ENCODE peak calls at places on chromosomes 16 and 17, in ten cellular contexts. O is BE2C; Y is SJSA1; U is cardiac muscle cell; F is esophagus squamous epithelium; S is tibial nerve; D is MM.1S; I is psoas muscle; Z is CD4-positive, alpha-beta T cell; R is body of pancreas. W is an unnamed sample.
A peak's percentile ranks its signal among the peaks of the same experiment; 100 is the strongest.

GRCh38 chr16:2087426-2088191 is 39.8 kb downstream of the TSC2 start:
- DNase-seq in D (no peak), U (no peak), Z (no peak), F (no peak), I (no peak), S (no peak), Y (no peak), O (no peak), R (no peak), W (no peak)

GRCh38 chr16:78310990-78311561 is 211.6 kb downstream of the WWOX start:
- DNase-seq in U (no peak), Y (peak; percentile 48), Z (no peak), O (no peak), R (no peak), F (no peak), S (no peak), I (no peak), D (no peak), W (no peak)

GRCh38 chr17:19019041-19019941 is 14.7 kb upstream of the FAM83G start:
- DNase-seq in D (no peak), R (no peak), S (no peak), O (peak; percentile 40), I (peak; percentile 14), Y (no peak), F (no peak), Z (peak; percentile 32), U (no peak), W (peak; percentile 80)

GRCh38 chr17:27949304-27949703 is 56.1 kb upstream of the LYRM9 start:
- DNase-seq in U (no peak), F (no peak), D (no peak), S (no peak), O (no peak), Z (no peak), I (no peak), R (no peak), Y (no peak), W (no peak)

GRCh38 chr17:7120123-7120522 is 5.5 kb upstream of the ASGR2 start:
- DNase-seq in R (no peak), U (no peak), D (no peak), S (no peak), O (no peak), F (no peak), Z (no peak), I (no peak), Y (no peak), W (no peak)

GRCh38 chr17:50111687-50112655 is 16.8 kb downstream of the PDK2 start:
- DNase-seq in R (peak; percentile 75), D (no peak), I (peak; percentile 74), S (no peak), Z (no peak), F (no peak), Y (no peak), O (no peak), U (no peak), W (no peak)

GRCh38 chr16:3188925-3189825 is 1.2 kb downstream of the OR1F1 start:
- DNase-seq in F (no peak), S (no peak), O (peak; percentile 79), R (no peak), U (peak; percentile 54), D (no peak), Y (peak; percentile 78), I (no peak), Z (no peak), W (peak; percentile 72)

GRCh38 chr17:57110152-57110542 is 25.1 kb downstream of the AKAP1 start:
- DNase-seq in F (no peak), O (no peak), S (peak; percentile 25), Y (no peak), I (peak; percentile 60), D (no peak), Z (no peak), U (peak; percentile 23), R (peak; percentile 43), W (no peak)

DNA sequence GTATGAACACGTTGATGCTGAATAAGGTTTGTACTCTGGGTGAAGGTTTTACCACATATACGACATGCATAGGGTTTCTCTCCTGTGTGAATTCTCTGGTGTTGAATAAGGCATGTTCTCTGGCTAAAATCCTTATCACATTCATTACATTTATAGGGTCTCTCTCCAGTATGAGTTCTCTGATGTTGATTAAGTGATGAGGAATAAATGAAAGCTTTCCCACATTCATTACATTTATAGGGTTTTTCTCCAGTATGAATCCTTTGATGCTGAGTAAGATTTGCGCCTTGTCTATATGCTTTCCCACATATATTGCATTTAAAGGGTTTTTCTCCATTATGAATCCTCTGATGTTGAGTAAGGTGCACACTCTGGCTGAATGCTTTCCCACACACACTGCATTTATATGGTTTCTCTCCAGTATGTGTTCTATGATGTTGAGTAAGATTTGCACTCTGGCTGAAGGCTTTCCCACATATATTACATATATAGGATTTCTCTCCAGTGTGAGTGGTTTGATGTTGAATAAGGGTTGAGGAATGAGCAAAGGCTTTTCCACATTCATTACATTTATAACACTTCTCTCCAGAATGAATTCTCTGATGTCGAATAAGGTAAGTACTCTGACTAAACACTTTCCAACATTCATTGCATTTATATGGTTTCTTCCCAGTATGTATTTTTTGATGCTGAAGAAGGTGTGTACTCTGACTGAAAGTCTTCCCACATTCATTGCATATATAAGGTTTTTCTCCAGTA is 16.9 kb downstream of the ZNF287 start:
- DNase-seq in R (no peak), Y (no peak), F (no peak), O (no peak), I (no peak), U (no peak), S (no peak), D (no peak), Z (no peak), W (no peak)
- H3K9me3 ChIP-seq in R (no peaks in the 10 kb centered on the region), Y (peaks cover 44% of the 10 kb centered on the region), F (peaks cover 73% of the 10 kb centered on the region), O (no peaks in the 10 kb centered on the region), I (peaks cover 89% of the 10 kb centered on the region), U (peaks cover 3% of the 10 kb centered on the region), S (peaks cover 15% of the 10 kb centered on the region), D (no peaks in the 10 kb centered on the region), Z (peaks cover 95% of the 10 kb centered on the region), W (peaks cover 75% of the 10 kb centered on the region)

GRCh38 chr16:35148748-35149147 is 1689.3 kb downstream of the TP53TG3F start:
- DNase-seq in O (no peak), R (no peak), D (no peak), I (no peak), F (no peak), S (no peak), U (no peak), Y (no peak), Z (no peak), W (no peak)

GRCh38 chr16:35144212-35144932 is 1685.0 kb downstream of the TP53TG3F start:
- DNase-seq in O (no peak), Y (no peak), R (no peak), F (no peak), Z (no peak), S (no peak), U (no peak), D (no peak), I (no peak), W (no peak)

GRCh38 chr16:35147556-35148504 is 1688.4 kb downstream of the TP53TG3F start:
- DNase-seq in D (no peak), R (no peak), Z (no peak), O (no peak), U (no peak), S (no peak), I (no peak), Y (peak; percentile 35), F (no peak), W (no peak)

GRCh38 chr16:35146723-35147458 is 1687.5 kb downstream of the TP53TG3F start:
- DNase-seq in D (no peak), Y (no peak), O (no peak), S (no peak), Z (no peak), I (no peak), R (no peak), U (no peak), F (no peak), W (no peak)

GRCh38 chr16:35146031-35146710 is 1686.8 kb downstream of the TP53TG3F start:
- DNase-seq in Z (no peak), D (no peak), S (no peak), O (no peak), R (no peak), Y (peak; percentile 27), F (no peak), U (no peak), I (no peak), W (no peak)
- H3K9me3 ChIP-seq in Z (peaks cover 27% of the 10 kb centered on the region), D (no peaks in the 10 kb centered on the region), S (no peaks in the 10 kb centered on the region), O (peaks cover 7% of the 10 kb centered on the region), R (no peaks in the 10 kb centered on the region), Y (peaks cover 12% of the 10 kb centered on the region), F (no peaks in the 10 kb centered on the region), U (no peaks in the 10 kb centered on the region), I (no peaks in the 10 kb centered on the region), W (no peaks in the 10 kb centered on the region)

DNA sequence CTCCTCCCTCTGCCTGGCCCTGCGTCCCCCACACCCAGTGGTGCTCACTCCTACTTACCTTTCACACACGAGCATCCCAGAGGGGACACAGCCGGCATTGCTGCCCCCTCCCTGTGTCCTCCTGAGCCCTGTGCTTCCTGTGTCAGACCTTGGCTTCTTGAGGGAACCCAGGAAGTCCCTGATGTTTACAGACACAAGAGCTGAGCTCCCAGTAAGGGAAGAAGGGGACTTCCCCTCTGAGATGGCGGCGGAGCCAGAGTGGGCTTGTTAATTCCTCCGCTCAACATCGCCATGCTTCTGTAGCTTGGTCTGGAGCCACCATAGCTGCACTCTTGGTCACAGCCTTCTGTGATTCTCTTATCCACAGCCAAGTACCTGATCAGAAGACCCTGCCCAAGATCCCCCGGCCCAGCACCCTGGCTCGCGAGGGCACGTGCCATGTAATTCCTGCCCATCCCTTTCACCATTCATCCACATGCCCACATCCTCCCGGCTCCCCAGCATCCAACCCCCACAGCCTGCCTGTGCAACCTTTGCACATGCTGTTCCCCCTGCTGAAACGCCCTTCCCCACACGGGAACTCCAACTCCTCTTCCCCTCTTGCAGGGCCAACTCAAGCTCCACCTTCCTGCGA is 127.4 kb upstream of the FOXF1 start:
- DNase-seq in Z (no peak), I (no peak), S (no peak), R (no peak), U (no peak), Y (no peak), D (no peak), O (no peak), F (no peak), W (no peak)
- H3K9me3 ChIP-seq in Z (no peaks in the 10 kb centered on the region), I (no peaks in the 10 kb centered on the region), S (no peaks in the 10 kb centered on the region), R (no peaks in the 10 kb centered on the region), U (no peaks in the 10 kb centered on the region), Y (peaks cover 2% of the 10 kb centered on the region), D (no peaks in the 10 kb centered on the region), O (no peaks in the 10 kb centered on the region), F (no peaks in the 10 kb centered on the region), W (no peaks in the 10 kb centered on the region)

GRCh38 chr16:71912483-71912882 is 17.2 kb downstream of the IST1 start:
- DNase-seq in Y (no peak), D (no peak), F (no peak), U (no peak), Z (no peak), I (no peak), S (no peak), R (no peak), O (no peak), W (no peak)

GRCh38 chr16:71917900-71918299 is 22.6 kb downstream of the IST1 start:
- DNase-seq in U (peak; percentile 74), Y (no peak), Z (no peak), I (no peak), D (no peak), O (no peak), R (no peak), F (no peak), S (no peak), W (no peak)

GRCh38 chr16:71916397-71916920 is 21.1 kb downstream of the IST1 start:
- DNase-seq in I (no peak), O (no peak), Z (no peak), Y (no peak), R (no peak), F (no peak), D (no peak), U (no peak), S (no peak), W (no peak)

GRCh38 chr16:71915350-71915749 is 20.0 kb downstream of the IST1 start:
- DNase-seq in R (no peak), D (no peak), Y (no peak), Z (no peak), O (no peak), I (no peak), S (no peak), U (no peak), F (no peak), W (no peak)

DNA sequence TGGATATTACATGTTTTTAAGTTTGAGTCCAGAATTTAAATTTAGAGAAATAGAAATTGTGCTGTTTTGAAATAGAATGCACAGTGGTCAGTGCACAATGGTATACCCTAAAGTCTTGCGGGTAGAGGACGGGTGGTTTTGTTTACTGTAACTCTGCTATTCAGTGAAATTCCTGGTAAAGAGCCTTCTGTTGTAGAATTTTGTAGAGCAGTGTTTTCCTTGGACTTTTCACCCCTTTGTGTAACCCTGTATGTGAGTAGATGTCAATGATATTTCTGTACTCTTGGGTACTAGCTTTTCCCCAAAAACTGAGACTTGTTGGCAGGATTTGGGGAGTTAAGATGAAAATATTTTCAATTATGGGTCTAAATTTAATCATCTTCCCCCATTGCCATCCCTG is 19.5 kb downstream of the IST1 start:
- DNase-seq in F (no peak), R (no peak), D (no peak), I (no peak), Y (no peak), Z (no peak), O (no peak), U (no peak), S (no peak), W (no peak)
- H3K9me3 ChIP-seq in F (no peaks in the 10 kb centered on the region), R (no peaks in the 10 kb centered on the region), D (no peaks in the 10 kb centered on the region), I (no peaks in the 10 kb centered on the region), Y (no peaks in the 10 kb centered on the region), Z (no peaks in the 10 kb centered on the region), O (no peaks in the 10 kb centered on the region), U (no peaks in the 10 kb centered on the region), S (no peaks in the 10 kb centered on the region), W (no peaks in the 10 kb centered on the region)

W was measured in SJCRH30.